ENCODE peak calls at places on chromosomes 13 and 19, in five cellular contexts. L is ascending aorta; K is fibroblast of lung; N is CD8-positive, alpha-beta T cell; E is cardiac muscle cell. W is an unnamed sample.

GRCh38 chr19:39479916-39480315 is 722 bp upstream of the TIMM50 start:
- DNase-seq in L (no peak), E (no peak), N (no peak), K (no peak), W (no peak)

GRCh38 chr19:24046550-24046949 is 40.4 kb upstream of the ZNF254 start:
- DNase-seq in N (no peak), K (no peak), E (no peak), L (no peak), W (no peak)

GRCh38 chr13:107824636-107825035 is 390.7 kb downstream of the LIG4 start:
- DNase-seq in E (no peak), L (no peak), K (no peak), N (no peak), W (no peak)

GRCh38 chr13:109859216-109859835 is 72.9 kb upstream of the IRS2 start:
- DNase-seq in K (no peak), N (no peak), E (no peak), L (no peak), W (no peak)

GRCh38 chr19:11204943-11205349 is 7.6 kb upstream of the KANK2 start:
- DNase-seq in L (no peak), E (no peak), N (no peak), K (no peak), W (peak; percentile 51)

GRCh38 chr19:48102870-48103751 is 7.5 kb downstream of the PLA2G4C start:
- DNase-seq in E (peak; percentile 53), L (no peak), K (peak; percentile 35), N (peak; percentile 37), W (peak; percentile 69)

GRCh38 chr13:34360702-34361101 is 542.8 kb downstream of the RFC3 start:
- DNase-seq in N (no peak), K (no peak), E (no peak), L (no peak), W (no peak)

GRCh38 chr19:45981350-45981749 is 7.7 kb upstream of the NOVA2 start:
- DNase-seq in K (no peak), E (peak; percentile 42), L (no peak), N (no peak), W (no peak)

GRCh38 chr19:4393947-4394590 is 6.3 kb downstream of the SH3GL1 start:
- DNase-seq in N (no peak), E (peak; percentile 71), K (peak; percentile 54), L (no peak), W (no peak)

GRCh38 chr13:76892488-76892887 is 6.3 kb upstream of the KCTD12 start:
- DNase-seq in E (no peak), K (no peak), N (no peak), L (no peak), W (no peak)

GRCh38 chr13:113297370-113297871 is 382 bp downstream of the LAMP1 start:
- DNase-seq in E (no peak), K (no peak), N (peak; percentile 46), L (peak; percentile 66), W (peak; percentile 68)

GRCh38 chr13:109836629-109837607 is 50.5 kb upstream of the IRS2 start:
- DNase-seq in E (no peak), L (no peak), N (no peak), K (no peak), W (no peak)

GRCh38 chr13:110293649-110294048 is 13.3 kb downstream of the COL4A1 start:
- DNase-seq in K (no peak), N (no peak), E (no peak), L (peak; percentile 61), W (no peak)

GRCh38 chr19:8075158-8076086 is 22.9 kb downstream of the CCL25 start:
- DNase-seq in K (no peak), N (no peak), L (no peak), E (no peak), W (no peak)

GRCh38 chr19:35767288-35768081 is 7.9 kb upstream of the ARHGAP33 start:
- DNase-seq in E (no peak), N (no peak), K (no peak), L (no peak), W (peak; percentile 26)

GRCh38 chr13:105442941-105443340 is 1092.5 kb downstream of the EFNB2 start:
- DNase-seq in K (peak; percentile 99), N (no peak), L (no peak), E (peak; percentile 96), W (no peak)

GRCh38 chr13:111396457-111396856 is 76.0 kb downstream of the TEX29 start:
- DNase-seq in E (no peak), K (no peak), N (no peak), L (peak; percentile 37), W (no peak)

GRCh38 chr19:8161135-8161646 is 11.8 kb upstream of the FBN3 start:
- DNase-seq in E (peak; percentile 13), L (no peak), N (no peak), K (peak; percentile 17), W (peak; percentile 31)

GRCh38 chr19:7883796-7884570 is 4.3 kb upstream of the LRRC8E start:
- DNase-seq in E (peak; percentile 64), K (peak; percentile 23), L (no peak), N (no peak), W (no peak)

GRCh38 chr13:112954488-112955270 is 14.3 kb upstream of the MCF2L start:
- DNase-seq in K (no peak), E (no peak), L (no peak), N (no peak), W (no peak)

DNA sequence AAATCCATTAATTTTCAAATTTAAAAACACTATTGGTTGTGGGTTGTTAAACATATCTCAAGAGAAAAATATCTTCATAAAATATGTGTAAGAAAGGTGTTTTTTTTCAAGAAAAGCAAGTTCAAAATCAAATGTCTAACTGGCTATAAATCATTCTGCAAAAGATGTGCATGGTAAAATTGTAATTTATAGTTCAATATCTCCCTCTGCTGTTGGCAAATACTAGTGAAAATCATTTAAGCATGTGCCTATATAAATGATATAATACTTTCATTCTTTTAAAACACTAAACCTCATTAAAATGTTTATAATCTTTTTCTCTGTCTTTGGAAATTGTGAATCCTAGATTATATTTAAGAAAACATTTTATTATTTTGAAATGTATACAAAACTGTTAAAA is 17.2 kb upstream of the SLITRK6 start:
- DNase-seq in N (no peak), K (peak; percentile 35), L (no peak), E (peak; percentile 5), W (no peak)
- TF ChIP-seq CTCF in N (no peak), K (peak; percentile 27), L (no peak), E (no peak), W (no peak)

GRCh38 chr19:57465680-57466381 is 8.9 kb upstream of the VN1R1 start:
- DNase-seq in E (peak; percentile 40), K (peak; percentile 33), L (no peak), N (no peak), W (peak; percentile 41)
- TF ChIP-seq CTCF in E (peak; percentile 42), K (peak; percentile 39), L (no peak), N (no peak), W (peak; percentile 69)

DNA sequence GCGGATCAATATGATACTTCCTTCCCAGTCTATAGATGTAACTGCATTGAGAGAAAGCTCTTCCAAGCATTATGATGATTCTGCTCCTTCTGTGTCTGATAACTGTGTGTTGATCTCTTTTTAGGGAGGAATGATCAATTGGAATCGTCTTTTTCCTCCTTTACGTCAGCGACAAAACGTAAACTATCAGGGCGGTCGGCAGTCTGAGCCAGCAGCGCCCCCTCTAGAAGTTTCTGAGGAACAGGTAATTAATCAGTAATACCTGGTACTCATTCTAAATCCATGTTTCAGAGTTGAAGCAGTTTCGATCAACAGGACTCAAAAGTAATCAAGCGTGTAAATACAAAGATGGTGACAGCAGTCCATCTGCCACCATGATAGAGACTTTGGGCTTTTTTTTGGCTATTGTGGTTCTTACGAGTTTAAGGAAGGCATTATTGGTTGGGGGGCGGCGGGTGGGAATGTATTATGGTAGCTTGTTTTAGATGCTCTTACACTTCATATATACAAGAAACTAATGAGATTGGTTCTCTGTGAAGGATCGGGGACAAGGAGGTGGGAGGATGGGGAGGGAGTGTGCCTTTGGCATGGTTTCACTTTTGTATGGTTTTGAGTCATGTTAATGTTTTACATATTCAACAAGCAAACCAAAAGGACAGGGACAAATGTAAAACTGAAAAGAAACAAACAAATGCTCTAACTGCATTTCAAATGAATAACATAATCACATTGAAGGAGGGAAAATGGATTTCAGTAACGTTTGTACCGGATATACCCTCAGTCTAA is 60.7 kb upstream of the GPR183 start:
- DNase-seq in N (peak; percentile 12), E (no peak), L (no peak), K (no peak), W (no peak)
- TF ChIP-seq CTCF in N (no peak), E (no peak), L (no peak), K (no peak), W (peak; percentile 11)

GRCh38 chr13:28623782-28624706 is 34.9 kb upstream of the POMP start:
- DNase-seq in E (peak; percentile 32), L (no peak), K (no peak), N (no peak), W (no peak)
- TF ChIP-seq CTCF in E (no peak), L (no peak), K (no peak), N (no peak), W (no peak)

DNA sequence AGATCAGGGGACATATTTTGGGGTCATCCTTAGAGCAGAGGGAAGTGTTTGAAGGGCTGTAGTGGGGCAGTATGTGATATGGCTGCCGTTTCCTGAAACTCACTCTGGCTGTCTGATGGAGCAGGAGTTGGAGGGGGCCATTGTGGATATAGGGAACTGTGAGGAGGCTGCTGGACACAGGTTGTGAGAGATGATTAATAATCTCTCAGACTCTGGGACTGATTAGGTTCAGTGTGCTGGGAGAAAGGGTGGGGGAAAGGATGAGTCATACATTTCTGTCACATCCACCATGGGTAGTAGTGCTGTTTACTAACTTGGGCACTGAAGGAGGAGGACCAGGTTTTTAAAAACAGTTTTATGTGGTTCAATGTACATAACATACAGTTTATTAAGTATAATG is 4.8 kb downstream of the B3GLCT start:
- DNase-seq in N (no peak), L (no peak), E (peak; percentile 61), K (peak; percentile 44), W (no peak)
- TF ChIP-seq CTCF in N (no peak), L (no peak), E (no peak), K (no peak), W (no peak)

GRCh38 chr19:15212682-15213081 is 11.9 kb upstream of the NOTCH3 start:
- DNase-seq in L (no peak), K (no peak), E (no peak), N (no peak), W (no peak)
- TF ChIP-seq CTCF in L (no peak), K (no peak), E (no peak), N (no peak), W (no peak)

GRCh38 chr13:30673669-30674521 is 56.2 kb downstream of the USPL1 start:
- DNase-seq in L (peak; percentile 96), N (peak; percentile 90), E (peak; percentile 87), K (peak; percentile 90), W (peak; percentile 92)
- TF ChIP-seq CTCF in L (peak; percentile 81), N (no peak), E (peak; percentile 64), K (peak; percentile 43), W (peak; percentile 90)